ENCODE peak calls at places on chromosomes 16 and 17, in four cellular contexts. One of them, this sample, is unnamed.

GRCh38 chr16:25064967-25065366 is 46.6 kb upstream of the LCMT1 start:
- DNase-seq in activated CD8-positive, alpha-beta memory T cell treated with anti-CD3 and anti-CD28 coated beads for 24 hours: no peak
- DNase-seq in stimulated activated CD4-positive, alpha-beta T cell treated with anti-CD3 and anti-CD28 coated beads, TNF-alpha, amount 100 ng/mL, for 48 hours: no peak
- DNase-seq in H54: no peak
- DNase-seq in this sample: no peak

GRCh38 chr17:75428775-75429469 is 23.4 kb upstream of the GRB2 start:
- DNase-seq in activated CD8-positive, alpha-beta memory T cell treated with anti-CD3 and anti-CD28 coated beads for 24 hours: no peak
- DNase-seq in stimulated activated CD4-positive, alpha-beta T cell treated with anti-CD3 and anti-CD28 coated beads, TNF-alpha, amount 100 ng/mL, for 48 hours: no peak
- DNase-seq in H54: peak
- DNase-seq in this sample: peak

GRCh38 chr17:81512984-81513668 is 527 bp upstream of the ACTG1 start:
- DNase-seq in activated CD8-positive, alpha-beta memory T cell treated with anti-CD3 and anti-CD28 coated beads for 24 hours: no peak
- DNase-seq in stimulated activated CD4-positive, alpha-beta T cell treated with anti-CD3 and anti-CD28 coated beads, TNF-alpha, amount 100 ng/mL, for 48 hours: no peak
- DNase-seq in H54: no peak
- DNase-seq in this sample: peak

GRCh38 chr17:73956595-73957465 is 246.6 kb upstream of the RPL38 start:
- DNase-seq in activated CD8-positive, alpha-beta memory T cell treated with anti-CD3 and anti-CD28 coated beads for 24 hours: peak
- DNase-seq in stimulated activated CD4-positive, alpha-beta T cell treated with anti-CD3 and anti-CD28 coated beads, TNF-alpha, amount 100 ng/mL, for 48 hours: peak
- DNase-seq in H54: peak
- DNase-seq in this sample: peak

GRCh38 chr16:24036614-24037013 is 200.8 kb downstream of the PRKCB start:
- DNase-seq in activated CD8-positive, alpha-beta memory T cell treated with anti-CD3 and anti-CD28 coated beads for 24 hours: peak
- DNase-seq in stimulated activated CD4-positive, alpha-beta T cell treated with anti-CD3 and anti-CD28 coated beads, TNF-alpha, amount 100 ng/mL, for 48 hours: peak
- DNase-seq in H54: peak
- DNase-seq in this sample: peak

GRCh38 chr17:76076100-76076764 is 1.7 kb downstream of the GALR2 start:
- DNase-seq in activated CD8-positive, alpha-beta memory T cell treated with anti-CD3 and anti-CD28 coated beads for 24 hours: peak
- DNase-seq in stimulated activated CD4-positive, alpha-beta T cell treated with anti-CD3 and anti-CD28 coated beads, TNF-alpha, amount 100 ng/mL, for 48 hours: no peak
- DNase-seq in H54: no peak
- DNase-seq in this sample: no peak

GRCh38 chr17:76968707-76969597 is 100.7 kb downstream of the MGAT5B start:
- DNase-seq in activated CD8-positive, alpha-beta memory T cell treated with anti-CD3 and anti-CD28 coated beads for 24 hours: peak
- DNase-seq in stimulated activated CD4-positive, alpha-beta T cell treated with anti-CD3 and anti-CD28 coated beads, TNF-alpha, amount 100 ng/mL, for 48 hours: peak
- DNase-seq in H54: no peak
- DNase-seq in this sample: peak

GRCh38 chr17:17098426-17099035 is 56.3 kb downstream of the MPRIP start:
- DNase-seq in activated CD8-positive, alpha-beta memory T cell treated with anti-CD3 and anti-CD28 coated beads for 24 hours: no peak
- DNase-seq in stimulated activated CD4-positive, alpha-beta T cell treated with anti-CD3 and anti-CD28 coated beads, TNF-alpha, amount 100 ng/mL, for 48 hours: no peak
- DNase-seq in H54: no peak
- DNase-seq in this sample: no peak

GRCh38 chr16:47028767-47029377 is 55.4 kb upstream of the DNAJA2 start:
- DNase-seq in activated CD8-positive, alpha-beta memory T cell treated with anti-CD3 and anti-CD28 coated beads for 24 hours: no peak
- DNase-seq in stimulated activated CD4-positive, alpha-beta T cell treated with anti-CD3 and anti-CD28 coated beads, TNF-alpha, amount 100 ng/mL, for 48 hours: no peak
- DNase-seq in H54: no peak
- DNase-seq in this sample: no peak

GRCh38 chr17:74972107-74972972 is at the start of gene HID1:
- DNase-seq in activated CD8-positive, alpha-beta memory T cell treated with anti-CD3 and anti-CD28 coated beads for 24 hours: peak
- DNase-seq in stimulated activated CD4-positive, alpha-beta T cell treated with anti-CD3 and anti-CD28 coated beads, TNF-alpha, amount 100 ng/mL, for 48 hours: peak
- DNase-seq in H54: no peak
- DNase-seq in this sample: peak

GRCh38 chr16:55496509-55497145 is 12.2 kb upstream of the LPCAT2 start:
- DNase-seq in activated CD8-positive, alpha-beta memory T cell treated with anti-CD3 and anti-CD28 coated beads for 24 hours: no peak
- DNase-seq in stimulated activated CD4-positive, alpha-beta T cell treated with anti-CD3 and anti-CD28 coated beads, TNF-alpha, amount 100 ng/mL, for 48 hours: no peak
- DNase-seq in H54: no peak
- DNase-seq in this sample: no peak

GRCh38 chr17:10126554-10127493 is 71.6 kb downstream of the GAS7 start:
- DNase-seq in activated CD8-positive, alpha-beta memory T cell treated with anti-CD3 and anti-CD28 coated beads for 24 hours: no peak
- DNase-seq in stimulated activated CD4-positive, alpha-beta T cell treated with anti-CD3 and anti-CD28 coated beads, TNF-alpha, amount 100 ng/mL, for 48 hours: no peak
- DNase-seq in H54: no peak
- DNase-seq in this sample: no peak

GRCh38 chr17:68611353-68612227 is 10.4 kb upstream of the FAM20A start:
- DNase-seq in activated CD8-positive, alpha-beta memory T cell treated with anti-CD3 and anti-CD28 coated beads for 24 hours: no peak
- DNase-seq in stimulated activated CD4-positive, alpha-beta T cell treated with anti-CD3 and anti-CD28 coated beads, TNF-alpha, amount 100 ng/mL, for 48 hours: no peak
- DNase-seq in H54: no peak
- DNase-seq in this sample: no peak

GRCh38 chr17:350706-351435 is 1.7 kb downstream of the RPH3AL start:
- DNase-seq in activated CD8-positive, alpha-beta memory T cell treated with anti-CD3 and anti-CD28 coated beads for 24 hours: no peak
- DNase-seq in stimulated activated CD4-positive, alpha-beta T cell treated with anti-CD3 and anti-CD28 coated beads, TNF-alpha, amount 100 ng/mL, for 48 hours: no peak
- DNase-seq in H54: peak
- DNase-seq in this sample: peak

GRCh38 chr17:42463976-42464400 is 5.3 kb downstream of the ATP6V0A1 start:
- DNase-seq in activated CD8-positive, alpha-beta memory T cell treated with anti-CD3 and anti-CD28 coated beads for 24 hours: no peak
- DNase-seq in stimulated activated CD4-positive, alpha-beta T cell treated with anti-CD3 and anti-CD28 coated beads, TNF-alpha, amount 100 ng/mL, for 48 hours: no peak
- DNase-seq in H54: no peak
- DNase-seq in this sample: no peak

GRCh38 chr17:9959377-9959981 is 54.4 kb upstream of the RCVRN start:
- DNase-seq in activated CD8-positive, alpha-beta memory T cell treated with anti-CD3 and anti-CD28 coated beads for 24 hours: peak
- DNase-seq in stimulated activated CD4-positive, alpha-beta T cell treated with anti-CD3 and anti-CD28 coated beads, TNF-alpha, amount 100 ng/mL, for 48 hours: peak
- DNase-seq in H54: peak
- DNase-seq in this sample: peak

GRCh38 chr17:17181666-17182600 is 24.2 kb downstream of the PLD6 start:
- DNase-seq in activated CD8-positive, alpha-beta memory T cell treated with anti-CD3 and anti-CD28 coated beads for 24 hours: no peak
- DNase-seq in stimulated activated CD4-positive, alpha-beta T cell treated with anti-CD3 and anti-CD28 coated beads, TNF-alpha, amount 100 ng/mL, for 48 hours: no peak
- DNase-seq in H54: no peak
- DNase-seq in this sample: no peak

GRCh38 chr17:33016920-33017319 is 25.3 kb downstream of the SPACA3 start:
- DNase-seq in activated CD8-positive, alpha-beta memory T cell treated with anti-CD3 and anti-CD28 coated beads for 24 hours: no peak
- DNase-seq in stimulated activated CD4-positive, alpha-beta T cell treated with anti-CD3 and anti-CD28 coated beads, TNF-alpha, amount 100 ng/mL, for 48 hours: no peak
- DNase-seq in H54: no peak
- DNase-seq in this sample: no peak

GRCh38 chr16:55257971-55258613 is 65.9 kb upstream of the IRX6 start:
- DNase-seq in activated CD8-positive, alpha-beta memory T cell treated with anti-CD3 and anti-CD28 coated beads for 24 hours: peak
- DNase-seq in stimulated activated CD4-positive, alpha-beta T cell treated with anti-CD3 and anti-CD28 coated beads, TNF-alpha, amount 100 ng/mL, for 48 hours: peak
- DNase-seq in H54: peak
- DNase-seq in this sample: peak

GRCh38 chr16:76598498-76598897 is 321.3 kb downstream of the CNTNAP4 start:
- DNase-seq in activated CD8-positive, alpha-beta memory T cell treated with anti-CD3 and anti-CD28 coated beads for 24 hours: no peak
- DNase-seq in stimulated activated CD4-positive, alpha-beta T cell treated with anti-CD3 and anti-CD28 coated beads, TNF-alpha, amount 100 ng/mL, for 48 hours: no peak
- DNase-seq in H54: no peak
- DNase-seq in this sample: no peak

GRCh38 chr17:37067555-37068111 is 118.9 kb downstream of the AATF start:
- DNase-seq in activated CD8-positive, alpha-beta memory T cell treated with anti-CD3 and anti-CD28 coated beads for 24 hours: no peak
- DNase-seq in stimulated activated CD4-positive, alpha-beta T cell treated with anti-CD3 and anti-CD28 coated beads, TNF-alpha, amount 100 ng/mL, for 48 hours: no peak
- DNase-seq in H54: peak
- DNase-seq in this sample: peak

GRCh38 chr16:86625821-86626220 is 47.5 kb downstream of the FOXL1 start:
- DNase-seq in activated CD8-positive, alpha-beta memory T cell treated with anti-CD3 and anti-CD28 coated beads for 24 hours: no peak
- DNase-seq in stimulated activated CD4-positive, alpha-beta T cell treated with anti-CD3 and anti-CD28 coated beads, TNF-alpha, amount 100 ng/mL, for 48 hours: no peak
- DNase-seq in H54: no peak
- DNase-seq in this sample: no peak

GRCh38 chr17:72749119-72749572 is 343.3 kb downstream of the SLC39A11 start:
- DNase-seq in activated CD8-positive, alpha-beta memory T cell treated with anti-CD3 and anti-CD28 coated beads for 24 hours: no peak
- DNase-seq in stimulated activated CD4-positive, alpha-beta T cell treated with anti-CD3 and anti-CD28 coated beads, TNF-alpha, amount 100 ng/mL, for 48 hours: no peak
- DNase-seq in H54: no peak
- DNase-seq in this sample: no peak

GRCh38 chr16:27921134-27921533 is 142.4 kb downstream of the GSG1L start:
- DNase-seq in activated CD8-positive, alpha-beta memory T cell treated with anti-CD3 and anti-CD28 coated beads for 24 hours: no peak
- DNase-seq in stimulated activated CD4-positive, alpha-beta T cell treated with anti-CD3 and anti-CD28 coated beads, TNF-alpha, amount 100 ng/mL, for 48 hours: no peak
- DNase-seq in H54: no peak
- DNase-seq in this sample: no peak

GRCh38 chr17:46163316-46163715 is 29.9 kb downstream of the KANSL1 start:
- DNase-seq in activated CD8-positive, alpha-beta memory T cell treated with anti-CD3 and anti-CD28 coated beads for 24 hours: no peak
- DNase-seq in stimulated activated CD4-positive, alpha-beta T cell treated with anti-CD3 and anti-CD28 coated beads, TNF-alpha, amount 100 ng/mL, for 48 hours: no peak
- DNase-seq in H54: no peak
- DNase-seq in this sample: peak

GRCh38 chr17:50350733-50351132 is 4.8 kb downstream of the XYLT2 start:
- DNase-seq in activated CD8-positive, alpha-beta memory T cell treated with anti-CD3 and anti-CD28 coated beads for 24 hours: peak
- DNase-seq in stimulated activated CD4-positive, alpha-beta T cell treated with anti-CD3 and anti-CD28 coated beads, TNF-alpha, amount 100 ng/mL, for 48 hours: no peak
- DNase-seq in H54: no peak
- DNase-seq in this sample: no peak

GRCh38 chr16:68289621-68290329 is 21.0 kb downstream of the SLC7A6OS start:
- DNase-seq in activated CD8-positive, alpha-beta memory T cell treated with anti-CD3 and anti-CD28 coated beads for 24 hours: peak
- DNase-seq in stimulated activated CD4-positive, alpha-beta T cell treated with anti-CD3 and anti-CD28 coated beads, TNF-alpha, amount 100 ng/mL, for 48 hours: no peak
- DNase-seq in H54: no peak
- DNase-seq in this sample: no peak

GRCh38 chr16:19753815-19754643 is 36.0 kb downstream of the IQCK start:
- DNase-seq in activated CD8-positive, alpha-beta memory T cell treated with anti-CD3 and anti-CD28 coated beads for 24 hours: no peak
- DNase-seq in stimulated activated CD4-positive, alpha-beta T cell treated with anti-CD3 and anti-CD28 coated beads, TNF-alpha, amount 100 ng/mL, for 48 hours: no peak
- DNase-seq in H54: no peak
- DNase-seq in this sample: no peak

GRCh38 chr17:76266244-76266938 is 1.2 kb downstream of the UBALD2 start:
- DNase-seq in activated CD8-positive, alpha-beta memory T cell treated with anti-CD3 and anti-CD28 coated beads for 24 hours: peak
- DNase-seq in stimulated activated CD4-positive, alpha-beta T cell treated with anti-CD3 and anti-CD28 coated beads, TNF-alpha, amount 100 ng/mL, for 48 hours: no peak
- DNase-seq in H54: no peak
- DNase-seq in this sample: peak

GRCh38 chr16:4987580-4988374 is 29.6 kb downstream of the SEC14L5 start:
- DNase-seq in activated CD8-positive, alpha-beta memory T cell treated with anti-CD3 and anti-CD28 coated beads for 24 hours: no peak
- DNase-seq in stimulated activated CD4-positive, alpha-beta T cell treated with anti-CD3 and anti-CD28 coated beads, TNF-alpha, amount 100 ng/mL, for 48 hours: no peak
- DNase-seq in H54: no peak
- DNase-seq in this sample: no peak

GRCh38 chr17:64039106-64039400 is 18.6 kb upstream of the ICAM2 start:
- DNase-seq in activated CD8-positive, alpha-beta memory T cell treated with anti-CD3 and anti-CD28 coated beads for 24 hours: no peak
- DNase-seq in stimulated activated CD4-positive, alpha-beta T cell treated with anti-CD3 and anti-CD28 coated beads, TNF-alpha, amount 100 ng/mL, for 48 hours: no peak
- DNase-seq in H54: no peak
- DNase-seq in this sample: no peak

GRCh38 chr16:85202631-85203461 is 90.6 kb upstream of the CIBAR2 start:
- DNase-seq in activated CD8-positive, alpha-beta memory T cell treated with anti-CD3 and anti-CD28 coated beads for 24 hours: no peak
- DNase-seq in stimulated activated CD4-positive, alpha-beta T cell treated with anti-CD3 and anti-CD28 coated beads, TNF-alpha, amount 100 ng/mL, for 48 hours: no peak
- DNase-seq in H54: no peak
- DNase-seq in this sample: no peak

GRCh38 chr16:28897826-28898225 is 19.5 kb downstream of the ATP2A1 start:
- DNase-seq in activated CD8-positive, alpha-beta memory T cell treated with anti-CD3 and anti-CD28 coated beads for 24 hours: no peak
- DNase-seq in stimulated activated CD4-positive, alpha-beta T cell treated with anti-CD3 and anti-CD28 coated beads, TNF-alpha, amount 100 ng/mL, for 48 hours: no peak
- DNase-seq in H54: no peak
- DNase-seq in this sample: no peak